ENCODE peak calls at places on chromosome 4, in eight cellular contexts. X, U, V, L, N, A, D and Y are unnamed samples.

GRCh38 chr4:182126096-182126495 is 117.1 kb upstream of the TENM3 start:
- DNase-seq in X (no peak), U (no peak), V (no peak), L (no peak), N (no peak), A (no peak), D (no peak), Y (no peak)

GRCh38 chr4:118941149-118941548 is 52.5 kb downstream of the SYNPO2 start:
- DNase-seq in X (peak), U (no peak), V (no peak), L (peak), N (no peak), A (no peak), D (no peak), Y (no peak)

GRCh38 chr4:7075962-7076693 is 8.3 kb upstream of the GRPEL1 start:
- DNase-seq in X (no peak), U (no peak), V (no peak), L (peak), N (no peak), A (no peak), D (no peak), Y (no peak)

GRCh38 chr4:88138561-88138960 is 19.9 kb downstream of the ABCG2 start:
- DNase-seq in X (peak), U (no peak), V (peak), L (peak), N (peak), A (no peak), D (no peak), Y (no peak)

GRCh38 chr4:152748619-152749018 is 30.9 kb downstream of the TIGD4 start:
- DNase-seq in X (no peak), U (no peak), V (no peak), L (no peak), N (no peak), A (no peak), D (no peak), Y (no peak)

GRCh38 chr4:143711543-143712159 is 11.2 kb upstream of the FREM3 start:
- DNase-seq in X (no peak), U (no peak), V (no peak), L (no peak), N (no peak), A (no peak), D (peak), Y (no peak)

GRCh38 chr4:3823496-3824341 is 57.5 kb downstream of the ADRA2C start:
- DNase-seq in X (no peak), U (no peak), V (no peak), L (no peak), N (no peak), A (no peak), D (no peak), Y (no peak)

GRCh38 chr4:1721666-1722550 is 587 bp downstream of the TACC3 start:
- DNase-seq in X (no peak), U (peak), V (no peak), L (peak), N (no peak), A (no peak), D (peak), Y (no peak)

GRCh38 chr4:180314972-180315371 is 1928.2 kb upstream of the TENM3 start:
- DNase-seq in X (no peak), U (no peak), V (no peak), L (no peak), N (no peak), A (no peak), D (no peak), Y (no peak)

GRCh38 chr4:37760840-37761239 is 65.6 kb upstream of the PGM2 start:
- DNase-seq in X (peak), U (no peak), V (no peak), L (no peak), N (no peak), A (no peak), D (no peak), Y (no peak)

GRCh38 chr4:1201851-1202525 is 29.6 kb upstream of the SPON2 start:
- DNase-seq in X (peak), U (peak), V (no peak), L (peak), N (no peak), A (no peak), D (no peak), Y (peak)

DNA sequence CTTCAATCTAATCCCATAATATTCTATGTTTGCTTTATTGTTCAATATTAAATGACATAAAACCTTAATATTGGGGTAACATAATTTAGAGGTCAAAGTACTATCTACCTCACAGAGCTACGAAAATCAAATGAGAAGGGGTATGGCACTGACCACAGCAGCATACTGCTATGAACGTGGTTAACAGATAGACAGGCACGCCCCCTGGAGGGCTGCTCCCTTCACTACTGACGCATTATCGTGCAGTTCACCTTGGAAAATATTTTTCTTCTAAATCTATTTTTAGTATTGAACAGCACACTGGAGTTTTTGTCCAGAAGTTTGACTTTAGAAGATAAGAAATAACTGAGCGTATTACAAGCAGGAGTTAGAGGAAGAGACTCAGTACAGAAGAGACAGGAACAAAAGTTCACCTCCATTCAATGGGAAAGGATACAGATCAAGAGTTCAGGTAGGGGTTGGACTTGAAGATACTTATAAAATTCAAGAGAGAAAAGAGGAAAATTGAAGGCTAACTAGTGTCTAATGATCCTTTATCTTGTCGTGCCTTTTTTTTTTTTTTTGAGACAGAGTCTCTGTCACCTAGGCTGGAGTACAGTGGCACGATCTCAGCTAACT is 22.7 kb downstream of the MAP9 start:
- DNase-seq in X (peak), U (peak), V (peak), L (peak), N (peak), A (peak), D (peak), Y (peak)
- H3K4me3 ChIP-seq in X (no peak), U (no peak), V (no peak), L (no peak), N (no peak), A (no peak), D (no peak), Y (no peak)

GRCh38 chr4:184822356-184822755 is 3.4 kb downstream of the ACSL1 start:
- DNase-seq in X (no peak), U (no peak), V (no peak), L (no peak), N (no peak), A (no peak), D (no peak), Y (no peak)
- H3K4me3 ChIP-seq in X (no peak), U (no peak), V (no peak), L (no peak), N (no peak), A (no peak), D (no peak), Y (no peak)

DNA sequence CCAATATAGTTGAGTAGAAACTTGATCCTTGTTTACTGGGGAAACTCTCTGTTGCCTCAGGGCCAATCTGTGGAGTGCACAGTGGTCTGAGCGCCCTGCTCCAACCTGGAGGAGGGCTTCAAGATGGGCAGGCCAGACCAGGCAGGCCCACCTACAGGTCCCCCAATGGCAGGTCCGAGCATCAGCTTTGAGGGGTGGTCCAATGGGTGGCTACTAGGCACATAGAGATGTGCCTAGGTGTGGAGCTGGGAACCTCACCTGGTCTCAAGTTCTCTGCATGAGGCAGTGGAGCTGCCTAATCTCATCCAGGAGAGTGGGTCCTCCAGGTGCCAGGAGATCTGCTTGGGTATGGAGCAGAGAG is 252.9 kb downstream of the ARHGAP10 start:
- DNase-seq in X (no peak), U (no peak), V (no peak), L (no peak), N (no peak), A (no peak), D (no peak), Y (no peak)
- H3K4me3 ChIP-seq in X (no peak), U (no peak), V (no peak), L (no peak), N (no peak), A (no peak), D (no peak), Y (no peak)

GRCh38 chr4:68372588-68372987 is 22.7 kb upstream of the YTHDC1 start:
- DNase-seq in X (no peak), U (no peak), V (no peak), L (peak), N (no peak), A (no peak), D (no peak), Y (no peak)
- H3K4me3 ChIP-seq in X (no peak), U (no peak), V (no peak), L (peak), N (no peak), A (no peak), D (no peak), Y (no peak)

DNA sequence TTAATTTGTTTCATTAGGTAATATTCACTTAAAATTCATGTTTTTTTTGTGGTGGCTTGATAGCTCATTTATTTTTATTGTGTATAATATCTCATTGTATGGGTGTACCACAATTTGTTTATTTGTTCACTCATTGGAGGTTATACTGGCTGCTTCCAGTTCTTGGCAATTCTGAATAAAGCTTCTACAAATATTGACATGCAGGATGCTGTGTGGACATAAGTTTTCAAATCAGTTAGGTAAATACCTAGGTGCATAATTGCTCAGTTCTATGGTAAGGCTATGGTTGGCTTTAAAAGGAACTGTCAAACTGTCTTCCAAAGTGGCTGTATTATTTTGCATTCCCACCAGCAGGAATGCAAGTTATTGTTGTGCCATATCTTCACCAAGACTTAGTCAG is 504.5 kb upstream of the GALNTL6 start:
- DNase-seq in X (no peak), U (no peak), V (no peak), L (no peak), N (no peak), A (no peak), D (no peak), Y (no peak)
- H3K4me3 ChIP-seq in X (no peak), U (no peak), V (no peak), L (no peak), N (no peak), A (no peak), D (no peak), Y (no peak)

GRCh38 chr4:40065010-40065409 is 8.4 kb downstream of the N4BP2 start:
- DNase-seq in X (no peak), U (no peak), V (no peak), L (no peak), N (no peak), A (peak), D (no peak), Y (no peak)
- H3K4me3 ChIP-seq in X (no peak), U (no peak), V (no peak), L (no peak), N (no peak), A (no peak), D (no peak), Y (no peak)

DNA sequence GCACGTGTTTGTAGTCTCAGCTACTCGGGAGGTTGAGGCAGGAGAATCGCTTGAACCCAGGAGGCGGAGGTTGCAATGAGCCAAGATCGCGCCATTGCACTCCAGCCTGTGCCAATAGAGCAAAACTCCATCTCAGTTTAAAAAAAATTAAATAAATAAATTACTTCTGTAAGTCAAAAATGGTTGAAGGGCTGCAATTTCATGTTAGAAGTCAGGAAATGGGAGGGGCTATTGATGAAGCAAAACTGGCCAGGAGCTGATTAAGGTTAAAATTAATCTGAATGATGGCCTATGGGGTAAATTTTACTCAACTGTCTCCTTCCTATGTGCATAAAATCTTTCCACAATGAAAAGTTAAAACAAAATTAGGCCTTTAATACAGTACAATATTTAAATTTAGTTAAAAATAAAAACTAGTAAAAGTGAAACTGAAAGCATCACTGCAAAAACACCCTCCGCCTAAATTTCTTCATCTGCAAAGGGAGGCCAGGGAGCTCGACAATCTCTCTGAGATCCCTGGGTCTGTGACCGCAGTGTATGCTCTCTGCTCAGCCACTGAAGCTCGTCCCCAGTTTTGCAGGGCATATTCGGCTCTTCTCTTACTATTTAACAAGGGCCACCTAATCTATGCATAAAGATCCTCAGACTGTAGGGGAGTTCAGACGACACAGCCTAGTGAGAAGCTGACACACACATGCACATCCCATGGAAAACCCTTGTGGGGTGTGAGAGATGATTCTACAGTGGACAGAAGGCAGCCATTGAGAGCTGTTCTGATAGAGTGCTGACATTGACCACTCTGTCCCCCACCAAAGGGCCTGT is 57.2 kb downstream of the IRF2 start:
- DNase-seq in X (no peak), U (no peak), V (no peak), L (peak), N (no peak), A (no peak), D (no peak), Y (no peak)
- H3K4me3 ChIP-seq in X (no peak), U (peak), V (no peak), L (peak), N (no peak), A (no peak), D (no peak), Y (peak)

GRCh38 chr4:76622717-76623116 is 187.7 kb downstream of the SHROOM3 start:
- DNase-seq in X (no peak), U (no peak), V (no peak), L (no peak), N (no peak), A (no peak), D (no peak), Y (no peak)

GRCh38 chr4:76625316-76625715 is 190.3 kb downstream of the SHROOM3 start:
- DNase-seq in X (no peak), U (no peak), V (no peak), L (peak), N (no peak), A (no peak), D (no peak), Y (no peak)

GRCh38 chr4:76622126-76622525 is 187.1 kb downstream of the SHROOM3 start:
- DNase-seq in X (no peak), U (no peak), V (no peak), L (peak), N (no peak), A (no peak), D (no peak), Y (no peak)

GRCh38 chr4:76623217-76624060 is 188.4 kb downstream of the SHROOM3 start:
- DNase-seq in X (no peak), U (no peak), V (no peak), L (peak), N (no peak), A (no peak), D (no peak), Y (no peak)

GRCh38 chr4:76624271-76624681 is 189.2 kb downstream of the SHROOM3 start:
- DNase-seq in X (peak), U (no peak), V (peak), L (peak), N (no peak), A (no peak), D (peak), Y (no peak)
- H3K4me3 ChIP-seq in X (no peak), U (no peak), V (no peak), L (peak), N (no peak), A (no peak), D (no peak), Y (no peak)

DNA sequence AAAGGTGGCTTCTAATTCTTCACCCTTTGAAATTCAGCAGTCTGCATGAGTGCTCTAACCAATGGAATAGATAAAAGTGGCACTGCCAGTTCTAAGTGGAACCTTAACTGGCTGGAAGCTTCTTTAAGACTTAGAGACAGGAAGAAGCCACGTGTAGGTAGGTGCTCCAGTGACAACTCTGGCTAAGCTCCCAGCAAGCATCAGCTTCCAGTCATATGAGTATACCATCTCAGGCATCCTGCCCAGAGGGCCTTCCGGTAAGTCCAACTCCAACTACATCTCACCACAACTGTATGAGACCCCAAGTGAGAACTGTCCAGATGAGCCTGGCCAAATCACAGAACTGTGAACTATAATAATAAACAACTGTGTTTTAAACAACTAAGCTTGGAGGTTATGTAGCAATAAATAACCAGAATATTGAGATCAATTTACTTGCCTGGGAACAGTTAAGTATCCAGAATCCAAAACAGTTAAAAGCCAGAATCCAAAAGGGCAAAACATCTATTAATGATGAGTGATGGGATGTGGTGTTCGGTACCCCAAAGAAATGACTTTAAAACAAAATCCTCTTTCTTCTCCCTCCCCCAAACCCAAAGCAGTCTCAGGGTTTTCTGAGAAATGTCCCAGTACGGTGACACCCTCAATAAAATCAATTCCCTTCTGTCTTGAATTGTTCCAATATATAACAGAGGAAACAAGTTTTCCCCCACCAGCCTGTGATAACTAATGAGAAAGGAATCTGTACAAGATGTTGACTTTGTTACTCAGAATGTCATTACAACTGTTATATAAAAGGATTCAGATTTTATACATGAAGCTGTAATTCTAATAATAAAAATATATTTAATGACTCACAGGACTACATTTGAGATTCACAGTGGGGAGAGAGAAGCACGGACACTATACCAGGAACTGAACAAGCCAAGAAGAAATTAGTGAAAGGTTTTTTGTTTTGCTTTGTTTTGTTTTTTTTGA is 4.2 kb downstream of the TSPAN5 start:
- DNase-seq in X (peak), U (no peak), V (peak), L (peak), N (peak), A (no peak), D (no peak), Y (no peak)
- H3K4me3 ChIP-seq in X (no peak), U (no peak), V (no peak), L (peak), N (no peak), A (no peak), D (no peak), Y (no peak)